ENCODE peak calls at places on chromosomes 12 and 14, in seven cellular contexts. One of them, this sample, is unnamed.

GRCh38 chr12:47775100-47775911 is 2.3 kb downstream of the SLC48A1 start:
- DNase-seq in CD8-positive, alpha-beta T cell: no peak
- DNase-seq in AG20443: no peak
- DNase-seq in T-cell: no peak
- DNase-seq in activated CD8-positive, alpha-beta T cell treated with anti-CD3 and anti-CD28 coated beads, Interleukin-2, amount 10 ng/mL, durations not matched to agents 7 days and 5 days: no peak
- DNase-seq in right atrium auricular region: no peak
- DNase-seq in effector memory CD8-positive, alpha-beta T cell: no peak
- DNase-seq in this sample: no peak

GRCh38 chr14:21011136-21011535 is 12.0 kb downstream of the SLC39A2 start:
- DNase-seq in CD8-positive, alpha-beta T cell: no peak
- DNase-seq in AG20443: no peak
- DNase-seq in activated CD8-positive, alpha-beta T cell treated with anti-CD3 and anti-CD28 coated beads, Interleukin-2, amount 10 ng/mL, durations not matched to agents 7 days and 5 days: no peak
- DNase-seq in right atrium auricular region: no peak
- DNase-seq in effector memory CD8-positive, alpha-beta T cell: no peak
- DNase-seq in T-cell: no peak
- DNase-seq in this sample: no peak

GRCh38 chr12:105935981-105936380 is 202.8 kb downstream of the NUAK1 start:
- DNase-seq in CD8-positive, alpha-beta T cell: no peak
- DNase-seq in activated CD8-positive, alpha-beta T cell treated with anti-CD3 and anti-CD28 coated beads, Interleukin-2, amount 10 ng/mL, durations not matched to agents 7 days and 5 days: no peak
- DNase-seq in effector memory CD8-positive, alpha-beta T cell: no peak
- DNase-seq in right atrium auricular region: no peak
- DNase-seq in T-cell: no peak
- DNase-seq in AG20443: no peak
- DNase-seq in this sample: peak

GRCh38 chr12:79689041-79689476 is 1.7 kb downstream of the PAWR start:
- DNase-seq in CD8-positive, alpha-beta T cell: no peak
- DNase-seq in activated CD8-positive, alpha-beta T cell treated with anti-CD3 and anti-CD28 coated beads, Interleukin-2, amount 10 ng/mL, durations not matched to agents 7 days and 5 days: no peak
- DNase-seq in AG20443: no peak
- DNase-seq in right atrium auricular region: no peak
- DNase-seq in T-cell: no peak
- DNase-seq in effector memory CD8-positive, alpha-beta T cell: no peak
- DNase-seq in this sample: no peak

GRCh38 chr12:15928345-15928744 is 17.2 kb downstream of the DERA start:
- DNase-seq in T-cell: no peak
- DNase-seq in effector memory CD8-positive, alpha-beta T cell: no peak
- DNase-seq in CD8-positive, alpha-beta T cell: no peak
- DNase-seq in activated CD8-positive, alpha-beta T cell treated with anti-CD3 and anti-CD28 coated beads, Interleukin-2, amount 10 ng/mL, durations not matched to agents 7 days and 5 days: no peak
- DNase-seq in AG20443: peak
- DNase-seq in right atrium auricular region: no peak
- DNase-seq in this sample: peak

GRCh38 chr14:99361596-99362220 is 89.7 kb upstream of the BCL11B start:
- DNase-seq in effector memory CD8-positive, alpha-beta T cell: no peak
- DNase-seq in T-cell: no peak
- DNase-seq in AG20443: no peak
- DNase-seq in activated CD8-positive, alpha-beta T cell treated with anti-CD3 and anti-CD28 coated beads, Interleukin-2, amount 10 ng/mL, durations not matched to agents 7 days and 5 days: no peak
- DNase-seq in CD8-positive, alpha-beta T cell: no peak
- DNase-seq in right atrium auricular region: no peak
- DNase-seq in this sample: no peak

GRCh38 chr12:15996254-15996653 is 85.1 kb downstream of the DERA start:
- DNase-seq in CD8-positive, alpha-beta T cell: no peak
- DNase-seq in AG20443: peak
- DNase-seq in effector memory CD8-positive, alpha-beta T cell: no peak
- DNase-seq in T-cell: no peak
- DNase-seq in right atrium auricular region: no peak
- DNase-seq in activated CD8-positive, alpha-beta T cell treated with anti-CD3 and anti-CD28 coated beads, Interleukin-2, amount 10 ng/mL, durations not matched to agents 7 days and 5 days: no peak
- DNase-seq in this sample: peak

GRCh38 chr12:109264095-109264942 is 44.8 kb downstream of the FOXN4 start:
- DNase-seq in activated CD8-positive, alpha-beta T cell treated with anti-CD3 and anti-CD28 coated beads, Interleukin-2, amount 10 ng/mL, durations not matched to agents 7 days and 5 days: peak
- DNase-seq in AG20443: peak
- DNase-seq in CD8-positive, alpha-beta T cell: peak
- DNase-seq in T-cell: no peak
- DNase-seq in right atrium auricular region: peak
- DNase-seq in effector memory CD8-positive, alpha-beta T cell: peak
- DNase-seq in this sample: peak

GRCh38 chr14:75254901-75255300 is 23.7 kb upstream of the FOS start:
- DNase-seq in AG20443: no peak
- DNase-seq in T-cell: no peak
- DNase-seq in right atrium auricular region: no peak
- DNase-seq in CD8-positive, alpha-beta T cell: no peak
- DNase-seq in effector memory CD8-positive, alpha-beta T cell: no peak
- DNase-seq in activated CD8-positive, alpha-beta T cell treated with anti-CD3 and anti-CD28 coated beads, Interleukin-2, amount 10 ng/mL, durations not matched to agents 7 days and 5 days: no peak
- DNase-seq in this sample: no peak

GRCh38 chr12:32070370-32070769 is 36.3 kb upstream of the BICD1 start:
- DNase-seq in CD8-positive, alpha-beta T cell: no peak
- DNase-seq in AG20443: no peak
- DNase-seq in activated CD8-positive, alpha-beta T cell treated with anti-CD3 and anti-CD28 coated beads, Interleukin-2, amount 10 ng/mL, durations not matched to agents 7 days and 5 days: no peak
- DNase-seq in T-cell: no peak
- DNase-seq in effector memory CD8-positive, alpha-beta T cell: no peak
- DNase-seq in right atrium auricular region: no peak
- DNase-seq in this sample: no peak

GRCh38 chr14:19947413-19948090 is 16.8 kb downstream of the OR4K1 start:
- DNase-seq in CD8-positive, alpha-beta T cell: no peak
- DNase-seq in AG20443: no peak
- DNase-seq in right atrium auricular region: no peak
- DNase-seq in activated CD8-positive, alpha-beta T cell treated with anti-CD3 and anti-CD28 coated beads, Interleukin-2, amount 10 ng/mL, durations not matched to agents 7 days and 5 days: no peak
- DNase-seq in T-cell: no peak
- DNase-seq in effector memory CD8-positive, alpha-beta T cell: no peak
- DNase-seq in this sample: no peak

GRCh38 chr14:61103541-61104339 is 122.7 kb downstream of the SLC38A6 start:
- DNase-seq in activated CD8-positive, alpha-beta T cell treated with anti-CD3 and anti-CD28 coated beads, Interleukin-2, amount 10 ng/mL, durations not matched to agents 7 days and 5 days: no peak
- DNase-seq in right atrium auricular region: peak
- DNase-seq in T-cell: no peak
- DNase-seq in effector memory CD8-positive, alpha-beta T cell: no peak
- DNase-seq in CD8-positive, alpha-beta T cell: no peak
- DNase-seq in AG20443: peak
- DNase-seq in this sample: peak

GRCh38 chr14:105537580-105538474 is 11.4 kb downstream of the TMEM121 start:
- DNase-seq in T-cell: peak
- DNase-seq in CD8-positive, alpha-beta T cell: peak
- DNase-seq in effector memory CD8-positive, alpha-beta T cell: peak
- DNase-seq in right atrium auricular region: no peak
- DNase-seq in AG20443: peak
- DNase-seq in activated CD8-positive, alpha-beta T cell treated with anti-CD3 and anti-CD28 coated beads, Interleukin-2, amount 10 ng/mL, durations not matched to agents 7 days and 5 days: peak
- DNase-seq in this sample: peak

GRCh38 chr12:66929121-66929520 is 250.2 kb upstream of the GRIP1 start:
- DNase-seq in effector memory CD8-positive, alpha-beta T cell: no peak
- DNase-seq in activated CD8-positive, alpha-beta T cell treated with anti-CD3 and anti-CD28 coated beads, Interleukin-2, amount 10 ng/mL, durations not matched to agents 7 days and 5 days: peak
- DNase-seq in T-cell: peak
- DNase-seq in right atrium auricular region: no peak
- DNase-seq in CD8-positive, alpha-beta T cell: peak
- DNase-seq in AG20443: no peak
- DNase-seq in this sample: no peak